ENCODE peak calls at places on chromosomes 13 and 19, in nine cellular contexts. G, D, P, F, L, X, V, Y and K are unnamed samples.

GRCh38 chr13:34847751-34848150 is 94.3 kb upstream of the NBEA start:
- DNase-seq in G (no peak), D (no peak), P (no peak), F (no peak), L (no peak), X (no peak), V (no peak), Y (no peak), K (no peak)

GRCh38 chr19:14949876-14950275 is 8.6 kb downstream of the OR7C2 start:
- DNase-seq in G (no peak), D (no peak), P (no peak), F (no peak), L (no peak), X (no peak), V (no peak), Y (no peak), K (no peak)

GRCh38 chr13:23945612-23946011 is 48.3 kb upstream of the C1QTNF9B start:
- DNase-seq in G (no peak), D (no peak), P (no peak), F (no peak), L (no peak), X (no peak), V (no peak), Y (no peak), K (no peak)

GRCh38 chr19:5261151-5261890 is 79.3 kb downstream of the PTPRS start:
- DNase-seq in G (no peak), D (peak; percentile 29), P (no peak), F (no peak), L (no peak), X (no peak), V (no peak), Y (no peak), K (no peak)

GRCh38 chr19:48858984-48859710 is 9.3 kb downstream of the PLEKHA4 start:
- DNase-seq in G (peak; percentile 91), D (peak; percentile 83), P (no peak), F (no peak), L (peak; percentile 54), X (no peak), V (no peak), Y (no peak), K (no peak)

GRCh38 chr13:30486230-30487074 is 20.7 kb upstream of the HMGB1 start:
- DNase-seq in G (no peak), D (no peak), P (no peak), F (no peak), L (no peak), X (no peak), V (no peak), Y (no peak), K (no peak)

GRCh38 chr13:45833663-45834062 is 17.9 kb downstream of the SIAH3 start:
- DNase-seq in G (no peak), D (no peak), P (peak; percentile 6), F (peak; percentile 24), L (peak; percentile 52), X (no peak), V (peak; percentile 20), Y (no peak), K (peak; percentile 53)

GRCh38 chr19:6970021-6970420 is 51.2 kb downstream of the MBD3L2B start:
- DNase-seq in G (no peak), D (no peak), P (no peak), F (no peak), L (no peak), X (no peak), V (no peak), Y (no peak), K (no peak)

GRCh38 chr19:55383279-55383788 is 758 bp downstream of the TMEM238 start:
- DNase-seq in G (peak; percentile 32), D (no peak), P (no peak), F (no peak), L (no peak), X (no peak), V (no peak), Y (no peak), K (no peak)

GRCh38 chr13:21583496-21583895 is 20.5 kb downstream of the MICU2 start:
- DNase-seq in G (no peak), D (no peak), P (peak; percentile 18), F (no peak), L (no peak), X (no peak), V (no peak), Y (no peak), K (peak; percentile 10)

GRCh38 chr13:40120288-40120687 is 464.8 kb downstream of the COG6 start:
- DNase-seq in G (no peak), D (no peak), P (no peak), F (peak; percentile 64), L (no peak), X (no peak), V (no peak), Y (no peak), K (peak; percentile 16)

GRCh38 chr13:80084086-80084676 is 256.7 kb downstream of the SPRY2 start:
- DNase-seq in G (no peak), D (no peak), P (peak; percentile 92), F (peak; percentile 95), L (no peak), X (no peak), V (peak; percentile 41), Y (peak; percentile 10), K (peak; percentile 88)